ENCODE peak calls at places on chromosome 10, in nine cellular contexts. One of them, this sample, is unnamed.

GRCh38 chr10:4013651-4014085 is 228.7 kb upstream of the KLF6 start:
- DNase-seq in activated B cell treated with CpG ODN at 0.5 μM for 24 hours: peak
- DNase-seq in kidney glomerular epithelial cell: no peak
- DNase-seq in non-pigmented ciliary epithelial cell: no peak
- DNase-seq in lower leg skin: no peak
- DNase-seq in central memory CD4-positive, alpha-beta T cell: no peak
- DNase-seq in astrocyte of the hippocampus: no peak
- DNase-seq in endodermal cell: no peak
- DNase-seq in Calu3: no peak
- DNase-seq in this sample: no peak

GRCh38 chr10:78459639-78460037 is 426.0 kb downstream of the RPS24 start:
- DNase-seq in activated B cell treated with CpG ODN at 0.5 μM for 24 hours: no peak
- DNase-seq in kidney glomerular epithelial cell: no peak
- DNase-seq in non-pigmented ciliary epithelial cell: no peak
- DNase-seq in lower leg skin: peak
- DNase-seq in central memory CD4-positive, alpha-beta T cell: no peak
- DNase-seq in astrocyte of the hippocampus: no peak
- DNase-seq in endodermal cell: peak
- DNase-seq in Calu3: no peak
- DNase-seq in this sample: no peak

GRCh38 chr10:131226831-131227740 is 84.4 kb downstream of the TCERG1L start:
- DNase-seq in activated B cell treated with CpG ODN at 0.5 μM for 24 hours: no peak
- DNase-seq in kidney glomerular epithelial cell: no peak
- DNase-seq in non-pigmented ciliary epithelial cell: no peak
- DNase-seq in lower leg skin: no peak
- DNase-seq in central memory CD4-positive, alpha-beta T cell: no peak
- DNase-seq in astrocyte of the hippocampus: no peak
- DNase-seq in endodermal cell: no peak
- DNase-seq in Calu3: no peak
- DNase-seq in this sample: no peak

GRCh38 chr10:91614254-91614624 is 18.6 kb downstream of the PPP1R3C start:
- DNase-seq in activated B cell treated with CpG ODN at 0.5 μM for 24 hours: no peak
- DNase-seq in kidney glomerular epithelial cell: no peak
- DNase-seq in non-pigmented ciliary epithelial cell: peak
- DNase-seq in lower leg skin: peak
- DNase-seq in central memory CD4-positive, alpha-beta T cell: no peak
- DNase-seq in astrocyte of the hippocampus: peak
- DNase-seq in endodermal cell: no peak
- DNase-seq in Calu3: no peak
- DNase-seq in this sample: no peak

GRCh38 chr10:69955211-69955805 is 97.3 kb upstream of the MACROH2A2 start:
- DNase-seq in activated B cell treated with CpG ODN at 0.5 μM for 24 hours: no peak
- DNase-seq in kidney glomerular epithelial cell: no peak
- DNase-seq in non-pigmented ciliary epithelial cell: no peak
- DNase-seq in lower leg skin: peak
- DNase-seq in central memory CD4-positive, alpha-beta T cell: no peak
- DNase-seq in astrocyte of the hippocampus: no peak
- DNase-seq in endodermal cell: peak
- DNase-seq in Calu3: no peak
- DNase-seq in this sample: no peak

GRCh38 chr10:70691601-70692000 is 19.3 kb downstream of the ADAMTS14 start:
- DNase-seq in activated B cell treated with CpG ODN at 0.5 μM for 24 hours: no peak
- DNase-seq in kidney glomerular epithelial cell: no peak
- DNase-seq in non-pigmented ciliary epithelial cell: no peak
- DNase-seq in lower leg skin: no peak
- DNase-seq in central memory CD4-positive, alpha-beta T cell: no peak
- DNase-seq in astrocyte of the hippocampus: no peak
- DNase-seq in endodermal cell: no peak
- DNase-seq in Calu3: no peak
- DNase-seq in this sample: no peak

GRCh38 chr10:5283305-5284158 is 81.2 kb upstream of the UCN3 start:
- DNase-seq in activated B cell treated with CpG ODN at 0.5 μM for 24 hours: no peak
- DNase-seq in kidney glomerular epithelial cell: peak
- DNase-seq in non-pigmented ciliary epithelial cell: no peak
- DNase-seq in lower leg skin: peak
- DNase-seq in central memory CD4-positive, alpha-beta T cell: peak
- DNase-seq in astrocyte of the hippocampus: peak
- DNase-seq in endodermal cell: peak
- DNase-seq in Calu3: peak
- DNase-seq in this sample: peak

GRCh38 chr10:92839191-92840085 is 8.9 kb upstream of the EXOC6 start:
- DNase-seq in activated B cell treated with CpG ODN at 0.5 μM for 24 hours: no peak
- DNase-seq in kidney glomerular epithelial cell: no peak
- DNase-seq in non-pigmented ciliary epithelial cell: no peak
- DNase-seq in lower leg skin: no peak
- DNase-seq in central memory CD4-positive, alpha-beta T cell: no peak
- DNase-seq in astrocyte of the hippocampus: no peak
- DNase-seq in endodermal cell: peak
- DNase-seq in Calu3: peak
- DNase-seq in this sample: no peak

GRCh38 chr10:13862541-13863233 is 275.9 kb downstream of the PRPF18 start:
- DNase-seq in activated B cell treated with CpG ODN at 0.5 μM for 24 hours: no peak
- DNase-seq in kidney glomerular epithelial cell: no peak
- DNase-seq in non-pigmented ciliary epithelial cell: no peak
- DNase-seq in lower leg skin: no peak
- DNase-seq in central memory CD4-positive, alpha-beta T cell: no peak
- DNase-seq in astrocyte of the hippocampus: no peak
- DNase-seq in endodermal cell: no peak
- DNase-seq in Calu3: no peak
- DNase-seq in this sample: no peak